ENCODE peak calls at places on chromosomes 11 and 22, in seven cellular contexts. V is sciatic nerve; Q is stimulated activated CD8-positive, alpha-beta memory T cell treated with anti-CD3 and anti-CD28 coated beads, Interleukin-15, amount 100 ng/mL, for 4 hours; I is fibroblast of the aortic adventitia; L is iPS-NIHi11; H is CD8-positive, alpha-beta T cell; O is BJ. D is an unnamed sample.

GRCh38 chr22:32574397-32574796 is 99.8 kb downstream of the FBXO7 start:
- DNase-seq in O (no peak), V (no peak), L (no peak), Q (no peak), I (no peak), H (no peak), D (peak)

GRCh38 chr11:9692696-9693095 is 28.8 kb downstream of the SWAP70 start:
- DNase-seq in V (no peak), Q (no peak), I (no peak), H (no peak), O (no peak), L (no peak), D (no peak)

GRCh38 chr22:24060375-24060788 is 49.3 kb downstream of the CABIN1 start:
- DNase-seq in L (no peak), O (peak), V (no peak), H (no peak), Q (no peak), I (peak), D (no peak)

GRCh38 chr22:29742319-29742718 is 22.5 kb downstream of the CABP7 start:
- DNase-seq in L (no peak), Q (no peak), H (no peak), I (no peak), O (no peak), V (no peak), D (no peak)

GRCh38 chr11:113481226-113481625 is 6.0 kb upstream of the DRD2 start:
- DNase-seq in O (no peak), V (no peak), L (no peak), H (no peak), I (no peak), Q (no peak), D (no peak)

GRCh38 chr11:17775507-17776212 is 41.1 kb downstream of the KCNC1 start:
- DNase-seq in V (no peak), Q (no peak), I (no peak), L (no peak), H (no peak), O (no peak), D (no peak)

GRCh38 chr11:69000831-69001245 is 12.2 kb downstream of the MRGPRF start:
- DNase-seq in I (peak), O (peak), V (peak), H (no peak), Q (no peak), L (no peak), D (no peak)

GRCh38 chr11:1766719-1767398 is 3.1 kb upstream of the CTSD start:
- DNase-seq in I (no peak), Q (no peak), O (no peak), H (no peak), L (no peak), V (peak), D (no peak)

GRCh38 chr11:62885137-62885536 is 4.4 kb downstream of the SLC3A2 start:
- DNase-seq in H (no peak), O (no peak), V (no peak), L (no peak), Q (no peak), I (no peak), D (no peak)

GRCh38 chr11:34719303-34719848 is 98.5 kb downstream of the EHF start:
- DNase-seq in H (no peak), O (no peak), L (no peak), I (peak), V (no peak), Q (no peak), D (no peak)

GRCh38 chr22:31128156-31128555 is 5.4 kb downstream of the INPP5J start:
- DNase-seq in O (no peak), I (no peak), L (no peak), Q (no peak), H (no peak), V (no peak), D (no peak)

GRCh38 chr11:59776210-59777066 is 21.3 kb downstream of the STX3 start:
- DNase-seq in H (no peak), V (no peak), Q (no peak), O (no peak), I (peak), L (no peak), D (no peak)

GRCh38 chr11:129248618-129249017 is 56.5 kb upstream of the ARHGAP32 start:
- DNase-seq in I (peak), L (no peak), Q (no peak), H (no peak), O (peak), V (no peak), D (no peak)

GRCh38 chr11:74138572-74138971 is 32.2 kb downstream of the C2CD3 start:
- DNase-seq in O (peak), V (no peak), Q (no peak), I (peak), H (no peak), L (peak), D (peak)

GRCh38 chr11:3222941-3223905 is 4.6 kb upstream of the MRGPRG start:
- DNase-seq in Q (no peak), I (no peak), V (no peak), O (no peak), L (peak), H (peak), D (no peak)

GRCh38 chr11:126871792-126872191 is 128.8 kb downstream of the KIRREL3 start:
- DNase-seq in H (no peak), L (no peak), V (no peak), O (no peak), Q (no peak), I (no peak), D (no peak)

GRCh38 chr11:67644472-67645418 is 5.2 kb upstream of the TBX10 start:
- DNase-seq in Q (no peak), I (no peak), H (no peak), O (no peak), V (peak), L (peak), D (no peak)

GRCh38 chr11:68651208-68651984 is 32.9 kb upstream of the GAL start:
- DNase-seq in O (no peak), I (no peak), V (no peak), L (no peak), H (no peak), Q (no peak), D (peak)

GRCh38 chr11:28132541-28132940 is 24.4 kb downstream of the METTL15 start:
- DNase-seq in Q (no peak), O (no peak), I (no peak), V (no peak), H (no peak), L (no peak), D (no peak)

GRCh38 chr22:23064381-23065068 is 5.8 kb upstream of the GNAZ start:
- DNase-seq in Q (no peak), O (no peak), I (no peak), H (no peak), V (peak), L (no peak), D (no peak)

GRCh38 chr22:45878051-45878764 is 98.8 kb downstream of the WNT7B start:
- DNase-seq in L (no peak), H (no peak), O (no peak), I (no peak), V (peak), Q (no peak), D (peak)

GRCh38 chr11:93922830-93923229 is 72.4 kb upstream of the VSTM5 start:
- DNase-seq in O (no peak), Q (no peak), H (no peak), V (no peak), I (no peak), L (no peak), D (no peak)

GRCh38 chr22:46846832-46847355 is 84.4 kb downstream of the TBC1D22A start:
- DNase-seq in O (no peak), V (no peak), L (no peak), I (no peak), Q (no peak), H (no peak), D (no peak)

GRCh38 chr11:75773595-75774353 is 5.2 kb downstream of the DGAT2 start:
- DNase-seq in Q (no peak), O (no peak), L (no peak), H (no peak), V (no peak), I (no peak), D (no peak)

GRCh38 chr22:37985751-37986281 is 1.5 kb upstream of the SOX10 start:
- DNase-seq in H (no peak), O (no peak), L (no peak), I (no peak), Q (no peak), V (no peak), D (no peak)

GRCh38 chr11:94196363-94196762 is 67.7 kb downstream of the PANX1 start:
- DNase-seq in H (no peak), Q (no peak), O (no peak), V (no peak), L (no peak), I (peak), D (no peak)

GRCh38 chr22:28015676-28016601 is 96.9 kb upstream of the PITPNB start:
- DNase-seq in I (no peak), O (no peak), L (no peak), V (peak), Q (no peak), H (no peak), D (no peak)

GRCh38 chr11:32722255-32722654 is 72.2 kb downstream of the CCDC73 start:
- DNase-seq in V (no peak), I (no peak), Q (no peak), O (no peak), L (no peak), H (no peak), D (no peak)